ENCODE peak calls at places on chromosomes 11 and 22, in four cellular contexts. K, Q, X and A are unnamed samples.

GRCh38 chr11:12175694-12176241 is 65.4 kb downstream of the MICAL2 start:
- DNase-seq in K (no peak), Q (peak), X (no peak), A (no peak)

GRCh38 chr11:110858556-110858921 is 146.3 kb upstream of the ARHGAP20 start:
- DNase-seq in K (no peak), Q (no peak), X (no peak), A (no peak)

GRCh38 chr11:125517116-125517804 is 21.2 kb upstream of the FEZ1 start:
- DNase-seq in K (no peak), Q (peak), X (peak), A (peak)

GRCh38 chr11:30381879-30382278 is 59.0 kb downstream of the ARL14EP start:
- DNase-seq in K (no peak), Q (no peak), X (no peak), A (no peak)

GRCh38 chr11:35540526-35540925 is 15.1 kb upstream of the PAMR1 start:
- DNase-seq in K (no peak), Q (peak), X (no peak), A (no peak)

GRCh38 chr11:44030276-44030932 is 17.4 kb upstream of the ACCSL start:
- DNase-seq in K (no peak), Q (peak), X (peak), A (no peak)

GRCh38 chr22:22450343-22450839 is 58.2 kb downstream of the ZNF280B start:
- DNase-seq in K (no peak), Q (no peak), X (no peak), A (no peak)

GRCh38 chr22:41478891-41479521 is 10.1 kb downstream of the ACO2 start:
- DNase-seq in K (no peak), Q (peak), X (no peak), A (no peak)

GRCh38 chr11:35005156-35005780 is 88.8 kb downstream of the PDHX start:
- DNase-seq in K (no peak), Q (no peak), X (no peak), A (no peak)

GRCh38 chr11:112620621-112621394 is 340.4 kb upstream of the NCAM1 start:
- DNase-seq in K (no peak), Q (no peak), X (no peak), A (no peak)

GRCh38 chr11:47784785-47785381 is 17.7 kb upstream of the FNBP4 start:
- DNase-seq in K (no peak), Q (no peak), X (no peak), A (no peak)

GRCh38 chr22:30307026-30307574 is 17.8 kb upstream of the CASTOR1 start:
- DNase-seq in K (no peak), Q (no peak), X (no peak), A (no peak)